ENCODE peak calls at places on chromosomes 2 and 18, in six cellular contexts. One of them, this sample, is unnamed.

GRCh38 chr18:40782731-40783130 is 1172.3 kb upstream of the PIK3C3 start:
- DNase-seq in NCI-H1092: no peak
- DNase-seq in GF-D8: no peak
- DNase-seq in lung: no peak
- DNase-seq in GM06990: no peak
- DNase-seq in activated CD4-positive, alpha-beta T cell treated with anti-CD3 and anti-CD28 coated beads, Interleukin-2, amount 50 U/mL, for 1 hour: no peak
- DNase-seq in this sample: no peak

GRCh38 chr2:163665817-163666216 is 70.0 kb downstream of the FIGN start:
- DNase-seq in NCI-H1092: no peak
- DNase-seq in GF-D8: no peak
- DNase-seq in activated CD4-positive, alpha-beta T cell treated with anti-CD3 and anti-CD28 coated beads, Interleukin-2, amount 50 U/mL, for 1 hour: no peak
- DNase-seq in lung: no peak
- DNase-seq in GM06990: no peak
- DNase-seq in this sample: no peak

GRCh38 chr2:54597153-54597827 is 126.2 kb upstream of the EML6 start:
- DNase-seq in GM06990: no peak
- DNase-seq in activated CD4-positive, alpha-beta T cell treated with anti-CD3 and anti-CD28 coated beads, Interleukin-2, amount 50 U/mL, for 1 hour: no peak
- DNase-seq in lung: no peak
- DNase-seq in NCI-H1092: peak; percentile 54
- DNase-seq in GF-D8: no peak
- DNase-seq in this sample: no peak

GRCh38 chr18:45793295-45793965 is 32.0 kb upstream of the SIGLEC15 start:
- DNase-seq in lung: no peak
- DNase-seq in GM06990: no peak
- DNase-seq in NCI-H1092: no peak
- DNase-seq in activated CD4-positive, alpha-beta T cell treated with anti-CD3 and anti-CD28 coated beads, Interleukin-2, amount 50 U/mL, for 1 hour: no peak
- DNase-seq in GF-D8: peak; percentile 62
- DNase-seq in this sample: peak; percentile 89

GRCh38 chr2:88210132-88211004 is 40.2 kb downstream of the THNSL2 start:
- DNase-seq in GM06990: no peak
- DNase-seq in lung: no peak
- DNase-seq in activated CD4-positive, alpha-beta T cell treated with anti-CD3 and anti-CD28 coated beads, Interleukin-2, amount 50 U/mL, for 1 hour: no peak
- DNase-seq in NCI-H1092: no peak
- DNase-seq in GF-D8: no peak
- DNase-seq in this sample: no peak

GRCh38 chr2:134461511-134461910 is 207.6 kb downstream of the MGAT5 start:
- DNase-seq in NCI-H1092: no peak
- DNase-seq in lung: no peak
- DNase-seq in GF-D8: no peak
- DNase-seq in GM06990: no peak
- DNase-seq in activated CD4-positive, alpha-beta T cell treated with anti-CD3 and anti-CD28 coated beads, Interleukin-2, amount 50 U/mL, for 1 hour: no peak
- DNase-seq in this sample: no peak

GRCh38 chr18:21453512-21453862 is 147.0 kb downstream of the ESCO1 start:
- DNase-seq in lung: no peak
- DNase-seq in GF-D8: no peak
- DNase-seq in NCI-H1092: no peak
- DNase-seq in activated CD4-positive, alpha-beta T cell treated with anti-CD3 and anti-CD28 coated beads, Interleukin-2, amount 50 U/mL, for 1 hour: no peak
- DNase-seq in GM06990: no peak
- DNase-seq in this sample: no peak

GRCh38 chr2:18423636-18424035 is 136.8 kb downstream of the RDH14 start:
- DNase-seq in GF-D8: no peak
- DNase-seq in GM06990: no peak
- DNase-seq in NCI-H1092: no peak
- DNase-seq in lung: no peak
- DNase-seq in activated CD4-positive, alpha-beta T cell treated with anti-CD3 and anti-CD28 coated beads, Interleukin-2, amount 50 U/mL, for 1 hour: no peak
- DNase-seq in this sample: no peak

GRCh38 chr2:185137700-185138099 is 539.4 kb downstream of the ZNF804A start:
- DNase-seq in lung: no peak
- DNase-seq in NCI-H1092: no peak
- DNase-seq in GM06990: no peak
- DNase-seq in activated CD4-positive, alpha-beta T cell treated with anti-CD3 and anti-CD28 coated beads, Interleukin-2, amount 50 U/mL, for 1 hour: no peak
- DNase-seq in GF-D8: no peak
- DNase-seq in this sample: no peak

This sample was measured in AML-193.